ENCODE peak calls at places on chromosome 14, in nine cellular contexts. V, Y, K, Q, B, T, L, U and C are unnamed samples.

GRCh38 chr14:76908834-76909233 is 82.6 kb downstream of the LRRC74A start:
- DNase-seq in V (no peak), Y (no peak), K (no peak), Q (no peak), B (no peak), T (no peak), L (no peak), U (no peak), C (no peak)

GRCh38 chr14:97138801-97139200 is 341.6 kb downstream of the VRK1 start:
- DNase-seq in V (no peak), Y (no peak), K (no peak), Q (no peak), B (no peak), T (no peak), L (no peak), U (no peak), C (no peak)

GRCh38 chr14:100201701-100202100 is 37.2 kb upstream of the YY1 start:
- DNase-seq in V (no peak), Y (no peak), K (no peak), Q (no peak), B (no peak), T (no peak), L (no peak), U (no peak), C (no peak)

GRCh38 chr14:20624495-20625070 is 16.9 kb downstream of the OR6S1 start:
- DNase-seq in V (no peak), Y (peak), K (no peak), Q (no peak), B (peak), T (peak), L (peak), U (no peak), C (peak)

GRCh38 chr14:51479584-51480305 is 172.0 kb upstream of the FRMD6 start:
- DNase-seq in V (no peak), Y (no peak), K (no peak), Q (peak), B (no peak), T (peak), L (no peak), U (no peak), C (no peak)

GRCh38 chr14:33793711-33794110 is 157.2 kb downstream of the EGLN3 start:
- DNase-seq in V (no peak), Y (no peak), K (no peak), Q (no peak), B (no peak), T (no peak), L (no peak), U (no peak), C (no peak)

GRCh38 chr14:35594616-35595015 is 60.7 kb downstream of the INSM2 start:
- DNase-seq in V (no peak), Y (no peak), K (no peak), Q (no peak), B (no peak), T (no peak), L (no peak), U (no peak), C (no peak)

GRCh38 chr14:25396128-25396527 is 346.2 kb upstream of the STXBP6 start:
- DNase-seq in V (no peak), Y (no peak), K (no peak), Q (no peak), B (no peak), T (no peak), L (no peak), U (no peak), C (no peak)

GRCh38 chr14:103001226-103001625 is 56.1 kb downstream of the CDC42BPB start:
- DNase-seq in V (no peak), Y (no peak), K (no peak), Q (no peak), B (no peak), T (no peak), L (no peak), U (no peak), C (no peak)

GRCh38 chr14:86035882-86036281 is 505.9 kb downstream of the FLRT2 start:
- DNase-seq in V (no peak), Y (no peak), K (no peak), Q (no peak), B (no peak), T (peak), L (no peak), U (no peak), C (no peak)

GRCh38 chr14:102927878-102928411 is 5.5 kb downstream of the AMN start:
- DNase-seq in V (no peak), Y (peak), K (no peak), Q (no peak), B (no peak), T (no peak), L (no peak), U (no peak), C (no peak)

GRCh38 chr14:55366271-55366670 is 45.4 kb downstream of the ATG14 start:
- DNase-seq in V (no peak), Y (no peak), K (no peak), Q (no peak), B (no peak), T (peak), L (no peak), U (no peak), C (no peak)

GRCh38 chr14:56687123-56687522 is 107.5 kb downstream of the TMEM260 start:
- DNase-seq in V (no peak), Y (no peak), K (no peak), Q (no peak), B (no peak), T (no peak), L (no peak), U (no peak), C (no peak)

GRCh38 chr14:73997108-73997943 is 21.8 kb downstream of the ENTPD5 start:
- DNase-seq in V (no peak), Y (no peak), K (peak), Q (no peak), B (no peak), T (no peak), L (no peak), U (no peak), C (no peak)

GRCh38 chr14:106831322-106831720 is 1304.9 kb downstream of the TMEM121 start:
- DNase-seq in V (peak), Y (no peak), K (peak), Q (no peak), B (peak), T (no peak), L (peak), U (peak), C (no peak)

GRCh38 chr14:91152499-91152898 is 38.6 kb downstream of the DGLUCY start:
- DNase-seq in V (no peak), Y (no peak), K (no peak), Q (no peak), B (no peak), T (no peak), L (no peak), U (no peak), C (no peak)

GRCh38 chr14:102878174-102878969 is 44.1 kb upstream of the AMN start:
- DNase-seq in V (no peak), Y (no peak), K (no peak), Q (no peak), B (no peak), T (no peak), L (no peak), U (no peak), C (no peak)

GRCh38 chr14:81337073-81337472 is 63.1 kb downstream of the STON2 start:
- DNase-seq in V (no peak), Y (no peak), K (no peak), Q (no peak), B (no peak), T (no peak), L (no peak), U (no peak), C (no peak)

GRCh38 chr14:51547260-51547659 is 104.5 kb upstream of the FRMD6 start:
- DNase-seq in V (no peak), Y (peak), K (no peak), Q (no peak), B (no peak), T (peak), L (no peak), U (no peak), C (no peak)

GRCh38 chr14:61388976-61389576 is 67.7 kb downstream of the PRKCH start:
- DNase-seq in V (no peak), Y (no peak), K (no peak), Q (no peak), B (no peak), T (no peak), L (no peak), U (no peak), C (no peak)

GRCh38 chr14:72540836-72541235 is 353.1 kb downstream of the DPF3 start:
- DNase-seq in V (no peak), Y (no peak), K (no peak), Q (no peak), B (no peak), T (no peak), L (no peak), U (no peak), C (no peak)

GRCh38 chr14:90576581-90576980 is 179.8 kb downstream of the CALM1 start:
- DNase-seq in V (no peak), Y (no peak), K (no peak), Q (no peak), B (no peak), T (peak), L (no peak), U (no peak), C (no peak)

GRCh38 chr14:102182190-102182589 is 42.5 kb downstream of the WDR20 start:
- DNase-seq in V (no peak), Y (no peak), K (peak), Q (no peak), B (no peak), T (peak), L (no peak), U (no peak), C (no peak)

GRCh38 chr14:29282169-29282568 is 515.6 kb downstream of the FOXG1 start:
- DNase-seq in V (no peak), Y (no peak), K (no peak), Q (no peak), B (no peak), T (peak), L (no peak), U (no peak), C (no peak)

GRCh38 chr14:22472935-22473854 is 115.8 kb downstream of the DAD1 start:
- DNase-seq in V (no peak), Y (no peak), K (no peak), Q (peak), B (no peak), T (peak), L (no peak), U (no peak), C (no peak)

GRCh38 chr14:71905031-71905430 is 27.2 kb upstream of the RGS6 start:
- DNase-seq in V (no peak), Y (no peak), K (no peak), Q (no peak), B (no peak), T (no peak), L (no peak), U (no peak), C (no peak)

GRCh38 chr14:77044776-77045569 is 16.5 kb upstream of the IRF2BPL start:
- DNase-seq in V (no peak), Y (peak), K (no peak), Q (no peak), B (no peak), T (peak), L (no peak), U (no peak), C (no peak)

GRCh38 chr14:78933948-78934524 is 763.9 kb downstream of the NRXN3 start:
- DNase-seq in V (no peak), Y (no peak), K (peak), Q (no peak), B (no peak), T (peak), L (no peak), U (no peak), C (no peak)

GRCh38 chr14:95320076-95320895 is 578 bp upstream of the CLMN start:
- DNase-seq in V (no peak), Y (peak), K (no peak), Q (no peak), B (no peak), T (no peak), L (no peak), U (no peak), C (no peak)

GRCh38 chr14:94103554-94104165 is 6.9 kb upstream of the IFI27 start:
- DNase-seq in V (no peak), Y (no peak), K (no peak), Q (no peak), B (no peak), T (no peak), L (no peak), U (no peak), C (no peak)

GRCh38 chr14:78127233-78127632 is 42.9 kb upstream of the NRXN3 start:
- DNase-seq in V (no peak), Y (no peak), K (no peak), Q (no peak), B (no peak), T (no peak), L (no peak), U (no peak), C (no peak)

GRCh38 chr14:52473557-52473956 is 78.7 kb downstream of the TXNDC16 start:
- DNase-seq in V (no peak), Y (no peak), K (no peak), Q (peak), B (no peak), T (peak), L (no peak), U (no peak), C (no peak)

GRCh38 chr14:72416892-72417291 is 477.0 kb downstream of the DPF3 start:
- DNase-seq in V (no peak), Y (no peak), K (no peak), Q (no peak), B (no peak), T (no peak), L (no peak), U (no peak), C (no peak)